ENCODE peak calls at places on chromosome 16, in five cellular contexts. N, X, F, Q and D are unnamed samples.

GRCh38 chr16:22314661-22315626 is 17.7 kb downstream of the POLR3E start:
- DNase-seq in X (no peak), F (no peak), Q (no peak), N (no peak), D (no peak)

GRCh38 chr16:67346328-67346727 is 19.7 kb downstream of the LRRC36 start:
- DNase-seq in F (no peak), Q (no peak), N (no peak), X (no peak), D (no peak)

GRCh38 chr16:52741386-52741785 is 194.4 kb upstream of the TOX3 start:
- DNase-seq in F (no peak), N (no peak), X (no peak), Q (no peak), D (no peak)

GRCh38 chr16:89700649-89701424 is 668 bp downstream of the SPATA2L start:
- DNase-seq in X (peak), N (no peak), Q (peak), F (no peak), D (no peak)

GRCh38 chr16:57184890-57185445 is 871 bp downstream of the PSME3IP1 start:
- DNase-seq in F (no peak), X (no peak), Q (no peak), N (no peak), D (no peak)

GRCh38 chr16:54585966-54586365 is 299.4 kb upstream of the IRX3 start:
- DNase-seq in F (no peak), N (no peak), Q (no peak), X (no peak), D (no peak)

GRCh38 chr16:46901709-46902108 is 17.5 kb downstream of the GPT2 start:
- DNase-seq in X (no peak), F (no peak), N (no peak), Q (no peak), D (no peak)

GRCh38 chr16:4083347-4083870 is 32.8 kb downstream of the ADCY9 start:
- DNase-seq in F (no peak), X (no peak), Q (no peak), N (no peak), D (no peak)

GRCh38 chr16:79628501-79628975 is 28.0 kb upstream of the MAF start:
- DNase-seq in N (no peak), Q (no peak), F (no peak), X (no peak), D (no peak)

GRCh38 chr16:71345031-71345430 is 13.5 kb upstream of the CALB2 start:
- DNase-seq in N (no peak), F (no peak), Q (no peak), X (no peak), D (no peak)

GRCh38 chr16:2764718-2765117 is 12.3 kb downstream of the SRRM2 start:
- DNase-seq in X (no peak), Q (no peak), N (no peak), F (no peak), D (no peak)

GRCh38 chr16:49854227-49855203 is 1.4 kb downstream of the ZNF423 start:
- DNase-seq in N (peak), F (peak), X (no peak), Q (no peak), D (no peak)

GRCh38 chr16:30136971-30137601 is 14.1 kb upstream of the MAPK3 start:
- DNase-seq in Q (no peak), N (no peak), X (no peak), F (no peak), D (no peak)

GRCh38 chr16:68078726-68079615 is 6.2 kb upstream of the NFATC3 start:
- DNase-seq in N (no peak), X (no peak), F (no peak), Q (no peak), D (no peak)

GRCh38 chr16:16166952-16167351 is 56.3 kb downstream of the ABCC6 start:
- DNase-seq in F (no peak), Q (no peak), X (no peak), N (no peak), D (no peak)

GRCh38 chr16:27638833-27639587 is 89.1 kb downstream of the KATNIP start:
- DNase-seq in Q (no peak), F (no peak), N (no peak), X (no peak), D (no peak)

GRCh38 chr16:75702247-75702646 is 986 bp upstream of the DUXB start:
- DNase-seq in N (no peak), Q (no peak), X (no peak), F (no peak), D (no peak)